ENCODE peak calls at places on chromosomes 3 and 15, in ten cellular contexts. O, C, H, A, F, K, X, Z, N and B are unnamed samples.

GRCh38 chr15:77069521-77070121 is 1.3 kb downstream of the TSPAN3 start:
- DNase-seq in O (no peak), C (no peak), H (peak), A (no peak), F (no peak), K (peak), X (no peak), Z (no peak), N (no peak), B (no peak)

GRCh38 chr3:125594581-125595011 is 701 bp downstream of the OSBPL11 start:
- DNase-seq in O (no peak), C (peak), H (peak), A (no peak), F (peak), K (peak), X (peak), Z (no peak), N (peak), B (peak)

GRCh38 chr15:69190091-69190490 is 29.7 kb downstream of the GLCE start:
- DNase-seq in O (no peak), C (no peak), H (no peak), A (no peak), F (no peak), K (no peak), X (no peak), Z (no peak), N (no peak), B (no peak)

GRCh38 chr3:151816091-151816604 is 2.2 kb downstream of the AADAC start:
- DNase-seq in O (no peak), C (peak), H (peak), A (peak), F (peak), K (peak), X (no peak), Z (no peak), N (no peak), B (no peak)

GRCh38 chr3:8421267-8421666 is 80.4 kb upstream of the LMCD1 start:
- DNase-seq in O (no peak), C (no peak), H (no peak), A (no peak), F (no peak), K (peak), X (peak), Z (no peak), N (no peak), B (no peak)

GRCh38 chr3:8223766-8224165 is 277.9 kb upstream of the LMCD1 start:
- DNase-seq in O (no peak), C (no peak), H (no peak), A (peak), F (no peak), K (peak), X (no peak), Z (no peak), N (no peak), B (no peak)

GRCh38 chr15:100131321-100132224 is 210.2 kb downstream of the ADAMTS17 start:
- DNase-seq in O (no peak), C (no peak), H (peak), A (no peak), F (no peak), K (no peak), X (peak), Z (no peak), N (no peak), B (peak)

GRCh38 chr3:68855620-68856019 is 76.7 kb downstream of the TAFA4 start:
- DNase-seq in O (no peak), C (no peak), H (no peak), A (no peak), F (no peak), K (no peak), X (no peak), Z (no peak), N (no peak), B (no peak)

GRCh38 chr3:83873550-83873949 is 1085.2 kb upstream of the CADM2 start:
- DNase-seq in O (no peak), C (no peak), H (no peak), A (no peak), F (no peak), K (no peak), X (no peak), Z (no peak), N (no peak), B (no peak)

GRCh38 chr15:65790692-65791334 is 1.3 kb downstream of the DENND4A start:
- DNase-seq in O (no peak), C (no peak), H (no peak), A (no peak), F (peak), K (peak), X (peak), Z (no peak), N (no peak), B (no peak)

GRCh38 chr15:22930782-22931484 is 49.2 kb downstream of the CYFIP1 start:
- DNase-seq in O (no peak), C (no peak), H (no peak), A (no peak), F (no peak), K (no peak), X (peak), Z (no peak), N (no peak), B (no peak)

GRCh38 chr3:94303897-94304296 is 241.0 kb downstream of the NSUN3 start:
- DNase-seq in O (no peak), C (no peak), H (no peak), A (no peak), F (no peak), K (no peak), X (no peak), Z (no peak), N (no peak), B (no peak)

GRCh38 chr15:39501366-39501765 is 79.5 kb upstream of the THBS1 start:
- DNase-seq in O (no peak), C (peak), H (no peak), A (no peak), F (no peak), K (no peak), X (no peak), Z (no peak), N (peak), B (no peak)

GRCh38 chr3:111761309-111761795 is 97.7 kb upstream of the PHLDB2 start:
- DNase-seq in O (no peak), C (peak), H (no peak), A (peak), F (peak), K (no peak), X (no peak), Z (no peak), N (peak), B (no peak)

GRCh38 chr15:63157066-63157890 is at the start of gene RPS27L:
- DNase-seq in O (peak), C (peak), H (peak), A (peak), F (peak), K (peak), X (peak), Z (peak), N (peak), B (peak)

GRCh38 chr3:184240384-184241140 is 8.2 kb downstream of the ALG3 start:
- DNase-seq in O (no peak), C (peak), H (no peak), A (no peak), F (peak), K (no peak), X (peak), Z (no peak), N (no peak), B (no peak)